ENCODE peak calls at places on chromosomes 7 and 10, in seven cellular contexts. One of them, this sample, is unnamed.

GRCh38 chr10:76282122-76283030 is 851.0 kb downstream of the LRMDA start:
- DNase-seq in WTC11: no peak
- DNase-seq in CD4-positive, CD25-positive, alpha-beta regulatory T cell: no peak
- DNase-seq in A549: no peak
- DNase-seq in HT-29: peak
- DNase-seq in Calu3: no peak
- DNase-seq in ureter: peak
- DNase-seq in this sample: no peak

GRCh38 chr7:17640730-17641377 is 299.4 kb downstream of the SNX13 start:
- DNase-seq in A549: peak
- DNase-seq in ureter: no peak
- DNase-seq in WTC11: peak
- DNase-seq in Calu3: peak
- DNase-seq in CD4-positive, CD25-positive, alpha-beta regulatory T cell: peak
- DNase-seq in HT-29: peak
- DNase-seq in this sample: no peak

GRCh38 chr10:63157845-63158624 is 24.9 kb downstream of the NRBF2 start:
- DNase-seq in CD4-positive, CD25-positive, alpha-beta regulatory T cell: peak
- DNase-seq in HT-29: peak
- DNase-seq in Calu3: peak
- DNase-seq in ureter: peak
- DNase-seq in A549: peak
- DNase-seq in WTC11: peak
- DNase-seq in this sample: no peak

GRCh38 chr7:157576415-157576814 is 239.6 kb downstream of the DNAJB6 start:
- DNase-seq in HT-29: no peak
- DNase-seq in Calu3: no peak
- DNase-seq in WTC11: peak
- DNase-seq in CD4-positive, CD25-positive, alpha-beta regulatory T cell: peak
- DNase-seq in ureter: peak
- DNase-seq in A549: no peak
- DNase-seq in this sample: no peak

GRCh38 chr7:22786290-22786932 is 36.2 kb downstream of the TOMM7 start:
- DNase-seq in Calu3: peak
- DNase-seq in A549: no peak
- DNase-seq in HT-29: peak
- DNase-seq in ureter: no peak
- DNase-seq in CD4-positive, CD25-positive, alpha-beta regulatory T cell: no peak
- DNase-seq in WTC11: no peak
- DNase-seq in this sample: no peak

GRCh38 chr7:31860925-31861324 is 173.9 kb downstream of the PPP1R17 start:
- DNase-seq in CD4-positive, CD25-positive, alpha-beta regulatory T cell: no peak
- DNase-seq in A549: no peak
- DNase-seq in WTC11: no peak
- DNase-seq in Calu3: peak
- DNase-seq in ureter: no peak
- DNase-seq in HT-29: peak
- DNase-seq in this sample: no peak

GRCh38 chr7:1505731-1506550 is 1.8 kb upstream of the INTS1 start:
- DNase-seq in CD4-positive, CD25-positive, alpha-beta regulatory T cell: no peak
- DNase-seq in Calu3: peak
- DNase-seq in ureter: no peak
- DNase-seq in HT-29: no peak
- DNase-seq in WTC11: no peak
- DNase-seq in A549: no peak
- DNase-seq in this sample: no peak

GRCh38 chr7:45580053-45580872 is 6.1 kb downstream of the ADCY1 start:
- DNase-seq in ureter: no peak
- DNase-seq in Calu3: peak
- DNase-seq in HT-29: peak
- DNase-seq in WTC11: peak
- DNase-seq in CD4-positive, CD25-positive, alpha-beta regulatory T cell: no peak
- DNase-seq in A549: no peak
- DNase-seq in this sample: no peak

GRCh38 chr7:150428671-150429451 is 21.6 kb upstream of the GIMAP8 start:
- DNase-seq in ureter: peak
- DNase-seq in A549: peak
- DNase-seq in WTC11: no peak
- DNase-seq in Calu3: peak
- DNase-seq in CD4-positive, CD25-positive, alpha-beta regulatory T cell: no peak
- DNase-seq in HT-29: peak
- DNase-seq in this sample: peak

GRCh38 chr10:124734311-124735166 is 9.6 kb downstream of the FAM53B start:
- DNase-seq in HT-29: no peak
- DNase-seq in ureter: no peak
- DNase-seq in Calu3: no peak
- DNase-seq in WTC11: no peak
- DNase-seq in A549: no peak
- DNase-seq in CD4-positive, CD25-positive, alpha-beta regulatory T cell: no peak
- DNase-seq in this sample: peak

GRCh38 chr7:65509368-65510186 is 135.9 kb downstream of the ZNF92 start:
- DNase-seq in CD4-positive, CD25-positive, alpha-beta regulatory T cell: peak
- DNase-seq in Calu3: no peak
- DNase-seq in HT-29: no peak
- DNase-seq in A549: no peak
- DNase-seq in WTC11: peak
- DNase-seq in ureter: no peak
- DNase-seq in this sample: peak

GRCh38 chr7:85522070-85522469 is 335.2 kb upstream of the SEMA3D start:
- DNase-seq in A549: no peak
- DNase-seq in ureter: no peak
- DNase-seq in HT-29: no peak
- DNase-seq in WTC11: no peak
- DNase-seq in CD4-positive, CD25-positive, alpha-beta regulatory T cell: no peak
- DNase-seq in Calu3: no peak
- DNase-seq in this sample: no peak

GRCh38 chr10:93095225-93095624 is 21.5 kb downstream of the CYP26A1 start:
- DNase-seq in ureter: no peak
- DNase-seq in HT-29: no peak
- DNase-seq in Calu3: no peak
- DNase-seq in CD4-positive, CD25-positive, alpha-beta regulatory T cell: no peak
- DNase-seq in A549: no peak
- DNase-seq in WTC11: no peak
- DNase-seq in this sample: peak

GRCh38 chr10:73875139-73875475 is 752 bp upstream of the CAMK2G start:
- DNase-seq in HT-29: no peak
- DNase-seq in Calu3: no peak
- DNase-seq in CD4-positive, CD25-positive, alpha-beta regulatory T cell: peak
- DNase-seq in ureter: no peak
- DNase-seq in A549: no peak
- DNase-seq in WTC11: no peak
- DNase-seq in this sample: no peak

This sample was measured in osteocyte.